ENCODE peak calls at places on chromosomes 5 and 9, in six cellular contexts. S is coronary artery; M is RKO; R is NB4; Z is NCI-H1436; J is activated CD4-positive, alpha-beta T cell treated with anti-CD3 and anti-CD28 coated beads, Interleukin-2, amount 10 ng/mL, durations not matched to agents 7 days and 5 days. Q is an unnamed sample.

GRCh38 chr5:172694541-172694940 is 53.5 kb downstream of the NEURL1B start:
- DNase-seq in S (no peak), J (no peak), R (no peak), M (no peak), Z (no peak), Q (no peak)

GRCh38 chr5:151896041-151896691 is 28.5 kb downstream of the GLRA1 start:
- DNase-seq in Z (no peak), S (no peak), J (no peak), R (no peak), M (peak; percentile 25), Q (no peak)

GRCh38 chr9:108565651-108566378 is 290.0 kb downstream of the ACTL7B start:
- DNase-seq in M (peak; percentile 83), J (peak; percentile 23), R (peak; percentile 76), Z (peak; percentile 83), S (no peak), Q (peak; percentile 72)

GRCh38 chr5:136686192-136686872 is 321.0 kb upstream of the TRPC7 start:
- DNase-seq in J (no peak), Z (no peak), M (peak; percentile 47), S (no peak), R (peak; percentile 25), Q (peak; percentile 36)

GRCh38 chr5:61280766-61281427 is 51.2 kb upstream of the ZSWIM6 start:
- DNase-seq in S (no peak), Z (peak; percentile 24), M (no peak), R (no peak), J (peak; percentile 47), Q (peak; percentile 38)

GRCh38 chr5:73444499-73445432 is 3.8 kb downstream of the FOXD1 start:
- DNase-seq in Z (no peak), M (no peak), J (no peak), S (no peak), R (no peak), Q (no peak)

GRCh38 chr5:38375423-38375822 is 117.1 kb downstream of the EGFLAM start:
- DNase-seq in J (no peak), M (no peak), R (no peak), Z (no peak), S (no peak), Q (no peak)

GRCh38 chr9:32940740-32941139 is 60.7 kb downstream of the APTX start:
- DNase-seq in J (no peak), Z (no peak), S (no peak), M (no peak), R (no peak), Q (peak; percentile 93)

GRCh38 chr5:133285583-133286021 is 233.8 kb downstream of the HSPA4 start:
- DNase-seq in Z (no peak), R (no peak), J (no peak), M (peak; percentile 60), S (no peak), Q (peak; percentile 3)

GRCh38 chr5:168023190-168023589 is 268.3 kb upstream of the WWC1 start:
- DNase-seq in Z (no peak), S (no peak), J (no peak), M (no peak), R (no peak), Q (no peak)

Q was measured in OCI-M1.